ENCODE peak calls at places on chromosomes 5 and 9, in nine cellular contexts. P is astrocyte of the spinal cord, G is fibroblast of the aortic adventitia, H is uterus, J is hepatocyte, L is epithelial cell of esophagus, Y is endothelial cell of umbilical vein, N is GM12865, S is neural progenitor cell. X is an unnamed sample.

GRCh38 chr9:83651558-83651957 is 28.6 kb downstream of the IDNK start:
- DNase-seq in P (no peak), G (no peak), H (no peak), J (no peak), L (no peak), Y (no peak), N (no peak), S (no peak), X (no peak)

GRCh38 chr5:126044111-126044668 is 379.0 kb upstream of the GRAMD2B start:
- DNase-seq in P (peak; percentile 65), G (peak; percentile 97), H (peak; percentile 43), J (peak; percentile 79), L (peak; percentile 13), Y (no peak), N (no peak), S (no peak), X (peak; percentile 35)

GRCh38 chr5:38463634-38464521 is 92.6 kb downstream of the LIFR start:
- DNase-seq in P (peak; percentile 89), G (peak; percentile 87), H (peak; percentile 40), J (peak; percentile 83), L (peak; percentile 78), Y (peak; percentile 89), N (no peak), S (no peak), X (peak; percentile 88)

GRCh38 chr5:1930880-1931589 is 48.3 kb upstream of the IRX4 start:
- DNase-seq in P (no peak), G (no peak), H (peak; percentile 56), J (peak; percentile 49), L (peak; percentile 14), Y (no peak), N (no peak), S (peak; percentile 72), X (no peak)

GRCh38 chr5:1523480-1523792 is 324 bp downstream of the LPCAT1 start:
- DNase-seq in P (no peak), G (no peak), H (no peak), J (peak; percentile 58), L (no peak), Y (no peak), N (no peak), S (peak; percentile 52), X (no peak)

GRCh38 chr9:133643978-133644760 is 8.0 kb downstream of the DBH start:
- DNase-seq in P (no peak), G (no peak), H (no peak), J (no peak), L (no peak), Y (no peak), N (no peak), S (no peak), X (no peak)

GRCh38 chr9:37963936-37964739 is 60.2 kb upstream of the SLC25A51 start:
- DNase-seq in P (peak; percentile 99), G (peak; percentile 99), H (no peak), J (peak; percentile 84), L (peak; percentile 83), Y (peak; percentile 94), N (no peak), S (no peak), X (peak; percentile 97)

GRCh38 chr9:124337562-124337961 is 77.7 kb downstream of the PSMB7 start:
- DNase-seq in P (no peak), G (no peak), H (no peak), J (no peak), L (no peak), Y (no peak), N (no peak), S (no peak), X (no peak)

GRCh38 chr5:110345623-110346022 is 380.8 kb downstream of the TMEM232 start:
- DNase-seq in P (no peak), G (no peak), H (no peak), J (no peak), L (no peak), Y (no peak), N (no peak), S (no peak), X (no peak)

GRCh38 chr5:110346893-110347358 is 379.5 kb downstream of the TMEM232 start:
- DNase-seq in P (no peak), G (no peak), H (no peak), J (peak; percentile 66), L (no peak), Y (no peak), N (no peak), S (no peak), X (no peak)

GRCh38 chr5:110347781-110348180 is 378.7 kb downstream of the TMEM232 start:
- DNase-seq in P (no peak), G (no peak), H (no peak), J (no peak), L (no peak), Y (no peak), N (no peak), S (no peak), X (no peak)

GRCh38 chr5:110342683-110343082 is 383.8 kb downstream of the TMEM232 start:
- DNase-seq in P (no peak), G (no peak), H (no peak), J (no peak), L (no peak), Y (no peak), N (no peak), S (no peak), X (no peak)

GRCh38 chr5:110343616-110344015 is 382.9 kb downstream of the TMEM232 start:
- DNase-seq in P (no peak), G (no peak), H (no peak), J (no peak), L (no peak), Y (no peak), N (no peak), S (no peak), X (peak; percentile 30)
- TF ChIP-seq CTCF in P (no peak), G (no peak), H (no peak), J (peak; percentile 40), L (no peak), Y (no peak), N (no peak), S (peak; percentile 33), X (peak; percentile 18)

GRCh38 chr9:105531530-105531929 is 26.4 kb upstream of the FKTN start:
- DNase-seq in P (no peak), G (no peak), H (no peak), J (no peak), L (no peak), Y (no peak), N (no peak), S (no peak), X (no peak)
- H3K4me3 ChIP-seq in P (no peak overlapping the region), G (no peak overlapping the region), H (no peak overlapping the region), J (no peak overlapping the region), L (no peak overlapping the region), Y (no peak overlapping the region), N (no peak overlapping the region), S (no peak overlapping the region), X (no peak overlapping the region)

GRCh38 chr5:168072665-168073064 is 218.8 kb upstream of the WWC1 start:
- DNase-seq in P (no peak), G (no peak), H (no peak), J (no peak), L (no peak), Y (no peak), N (no peak), S (no peak), X (no peak)

GRCh38 chr5:168073311-168073710 is 218.1 kb upstream of the WWC1 start:
- DNase-seq in P (no peak), G (no peak), H (no peak), J (no peak), L (peak; percentile 60), Y (no peak), N (no peak), S (no peak), X (no peak)

GRCh38 chr5:168073991-168074800 is 217.2 kb upstream of the WWC1 start:
- DNase-seq in P (peak; percentile 41), G (peak; percentile 36), H (no peak), J (no peak), L (peak; percentile 28), Y (no peak), N (no peak), S (no peak), X (peak; percentile 58)

GRCh38 chr5:168075387-168075786 is 216.1 kb upstream of the WWC1 start:
- DNase-seq in P (no peak), G (no peak), H (no peak), J (no peak), L (no peak), Y (no peak), N (no peak), S (no peak), X (no peak)

DNA sequence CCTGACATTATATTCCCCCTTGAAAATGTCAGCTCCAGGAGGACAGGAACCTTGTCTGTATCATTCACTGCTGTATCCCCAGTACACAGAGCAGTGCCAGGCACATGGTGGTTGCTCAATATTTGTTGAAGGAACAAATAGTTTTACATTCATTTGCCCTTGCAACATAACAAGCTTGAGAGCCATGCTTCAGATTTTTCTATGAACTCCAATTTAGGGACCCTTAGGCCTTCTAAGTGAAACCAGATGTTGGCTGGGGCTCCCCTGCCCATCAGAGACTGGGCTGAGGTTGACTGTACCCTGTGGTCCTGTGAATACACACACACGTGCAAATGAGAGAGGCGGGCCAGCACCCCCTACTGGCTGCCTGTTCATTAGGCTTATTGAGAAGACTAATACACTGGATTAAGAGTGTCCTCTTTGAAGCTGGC is 214.9 kb upstream of the WWC1 start:
- DNase-seq in P (peak; percentile 40), G (peak; percentile 14), H (no peak), J (peak; percentile 56), L (peak; percentile 17), Y (no peak), N (peak; percentile 36), S (peak; percentile 73), X (peak; percentile 78)
- TF ChIP-seq CTCF in P (peak; percentile 55), G (peak; percentile 34), H (no peak), J (peak; percentile 49), L (no peak), Y (no peak), N (peak; percentile 50), S (peak; percentile 69), X (peak; percentile 34)

GRCh38 chr9:93960971-93961841 is 6.1 kb upstream of the BARX1 start:
- DNase-seq in P (no peak), G (no peak), H (no peak), J (no peak), L (no peak), Y (no peak), N (no peak), S (no peak), X (no peak)

GRCh38 chr9:93958875-93959682 is 3.9 kb upstream of the BARX1 start:
- DNase-seq in P (peak; percentile 18), G (peak; percentile 32), H (no peak), J (peak; percentile 64), L (peak; percentile 58), Y (peak; percentile 7), N (no peak), S (peak; percentile 60), X (peak; percentile 51)

GRCh38 chr9:93958121-93958874 is 3.1 kb upstream of the BARX1 start:
- DNase-seq in P (no peak), G (no peak), H (no peak), J (peak; percentile 69), L (no peak), Y (no peak), N (no peak), S (peak; percentile 74), X (no peak)

GRCh38 chr9:93960221-93960970 is 5.2 kb upstream of the BARX1 start:
- DNase-seq in P (no peak), G (no peak), H (no peak), J (peak; percentile 51), L (no peak), Y (no peak), N (no peak), S (peak; percentile 69), X (no peak)

DNA sequence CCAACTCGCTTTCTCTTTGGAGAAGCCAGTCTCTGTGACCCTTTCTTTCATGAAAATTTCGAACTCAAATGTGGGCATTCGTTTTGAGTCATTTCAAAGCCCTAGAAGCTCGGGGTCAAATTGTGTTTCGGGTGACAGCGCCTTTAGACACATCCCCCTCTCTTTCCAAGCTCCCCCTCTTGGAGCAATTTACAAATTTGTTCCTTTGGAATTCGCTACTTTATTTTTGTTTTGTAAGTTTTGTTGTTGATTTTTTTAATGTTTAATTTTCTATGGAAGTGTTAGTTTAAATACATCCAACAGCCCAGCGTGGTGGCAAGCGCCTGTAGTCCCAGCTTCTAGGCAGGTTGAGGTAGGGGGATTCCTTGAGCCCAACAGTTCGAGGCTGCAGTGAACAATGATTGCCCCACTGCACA is 4.6 kb upstream of the BARX1 start:
- DNase-seq in P (peak; percentile 27), G (peak; percentile 15), H (no peak), J (no peak), L (no peak), Y (no peak), N (no peak), S (no peak), X (no peak)
- H3K4me3 ChIP-seq in P (no peak overlapping the region), G (no peak overlapping the region), H (no peak overlapping the region), J (no peak overlapping the region), L (no peak overlapping the region), Y (no peak overlapping the region), N (no peak overlapping the region), S (no peak overlapping the region), X (no peak overlapping the region)